ENCODE peak calls at places on chromosomes 5 and 9, in five cellular contexts. O is GM04504, K is coronary artery, J is neural progenitor cell, R is sciatic nerve. F is an unnamed sample.

GRCh38 chr9:4955836-4956235 is 29.2 kb upstream of the JAK2 start:
- DNase-seq in O (no peak), K (no peak), J (no peak), R (no peak), F (no peak)

GRCh38 chr9:124766815-124767554 is 4.1 kb downstream of the NR6A1 start:
- DNase-seq in O (no peak), K (no peak), J (no peak), R (no peak), F (no peak)

GRCh38 chr5:112418412-112419049 is 546 bp downstream of the EPB41L4A start:
- DNase-seq in O (no peak), K (no peak), J (peak), R (peak), F (peak)

GRCh38 chr5:115810776-115811175 is 5.7 kb downstream of the CDO1 start:
- DNase-seq in O (peak), K (no peak), J (no peak), R (no peak), F (no peak)

GRCh38 chr9:34579819-34580185 is 9.7 kb downstream of the CNTFR start:
- DNase-seq in O (no peak), K (no peak), J (no peak), R (no peak), F (no peak)

GRCh38 chr5:33074548-33074947 is 363.4 kb downstream of the NPR3 start:
- DNase-seq in O (no peak), K (no peak), J (no peak), R (no peak), F (no peak)

GRCh38 chr5:135269828-135270545 is 129.0 kb downstream of the MACROH2A1 start:
- DNase-seq in O (peak), K (no peak), J (no peak), R (no peak), F (no peak)

GRCh38 chr9:18824095-18824666 is 208.8 kb downstream of the SAXO1 start:
- DNase-seq in O (peak), K (no peak), J (no peak), R (no peak), F (peak)

GRCh38 chr5:1430121-1430795 is 15.0 kb downstream of the SLC6A3 start:
- DNase-seq in O (no peak), K (peak), J (no peak), R (peak), F (no peak)

GRCh38 chr5:66333192-66333591 is 189.1 kb downstream of the SREK1 start:
- DNase-seq in O (no peak), K (no peak), J (no peak), R (no peak), F (no peak)

GRCh38 chr5:88941581-88941980 is 58.6 kb upstream of the MEF2C start:
- DNase-seq in O (no peak), K (no peak), J (no peak), R (no peak), F (no peak)

GRCh38 chr9:13064676-13065075 is 214.8 kb downstream of the MPDZ start:
- DNase-seq in O (no peak), K (no peak), J (no peak), R (no peak), F (no peak)

GRCh38 chr9:34428325-34428958 is 29.9 kb downstream of the FAM219A start:
- DNase-seq in O (no peak), K (no peak), J (no peak), R (no peak), F (no peak)

GRCh38 chr9:3992924-3993323 is 306.9 kb downstream of the GLIS3 start:
- DNase-seq in O (peak), K (no peak), J (no peak), R (no peak), F (peak)

GRCh38 chr5:112372543-112372942 is 46.5 kb downstream of the EPB41L4A start:
- DNase-seq in O (no peak), K (no peak), J (no peak), R (no peak), F (no peak)

GRCh38 chr9:37840560-37841194 is 40.1 kb downstream of the DCAF10 start:
- DNase-seq in O (peak), K (no peak), J (no peak), R (no peak), F (no peak)

GRCh38 chr5:179836225-179837019 is 15.7 kb downstream of the SQSTM1 start:
- DNase-seq in O (no peak), K (no peak), J (no peak), R (no peak), F (no peak)

GRCh38 chr9:37283730-37284235 is 138.7 kb upstream of the GRHPR start:
- DNase-seq in O (no peak), K (no peak), J (peak), R (no peak), F (no peak)

GRCh38 chr5:447501-447900 is 4.5 kb downstream of the EXOC3 start:
- DNase-seq in O (no peak), K (peak), J (no peak), R (peak), F (no peak)

GRCh38 chr5:52491829-52492217 is 295.9 kb upstream of the ITGA1 start:
- DNase-seq in O (no peak), K (no peak), J (no peak), R (no peak), F (no peak)

GRCh38 chr5:29587806-29588205 is 1605.7 kb upstream of the CDH6 start:
- DNase-seq in O (no peak), K (no peak), J (no peak), R (no peak), F (no peak)

GRCh38 chr9:6646028-6646636 is 603 bp upstream of the GLDC start:
- DNase-seq in O (no peak), K (no peak), J (no peak), R (no peak), F (no peak)

GRCh38 chr5:34042302-34042701 is 711 bp downstream of the C1QTNF3 start:
- DNase-seq in O (no peak), K (no peak), J (no peak), R (no peak), F (no peak)

GRCh38 chr5:128669803-128670202 is 131.8 kb upstream of the FBN2 start:
- DNase-seq in O (no peak), K (no peak), J (no peak), R (no peak), F (no peak)

GRCh38 chr5:171524461-171524860 is 105.0 kb downstream of the FGF18 start:
- DNase-seq in O (no peak), K (no peak), J (no peak), R (no peak), F (no peak)